ENCODE peak calls at places on chromosomes 1 and 21, in seven cellular contexts. One of them, this sample, is unnamed.

GRCh38 chr1:30618335-30618747 is 105.0 kb downstream of the MATN1 start:
- DNase-seq in stimulated activated CD4-positive, alpha-beta T cell treated with anti-CD3 and anti-CD28 coated beads, Interleukin-2, amount 100 ng/mL, for 24 hours: no peak
- DNase-seq in coronary artery: no peak
- DNase-seq in pons: no peak
- DNase-seq in anterior cingulate cortex: no peak
- DNase-seq in NCI-H1694: no peak
- DNase-seq in KG1: no peak
- DNase-seq in this sample: no peak

GRCh38 chr1:114167226-114167625 is 13.6 kb upstream of the SYT6 start:
- DNase-seq in anterior cingulate cortex: no peak
- DNase-seq in NCI-H1694: no peak
- DNase-seq in pons: no peak
- DNase-seq in KG1: no peak
- DNase-seq in stimulated activated CD4-positive, alpha-beta T cell treated with anti-CD3 and anti-CD28 coated beads, Interleukin-2, amount 100 ng/mL, for 24 hours: no peak
- DNase-seq in coronary artery: no peak
- DNase-seq in this sample: no peak

GRCh38 chr1:226967665-226968064 is 27.6 kb downstream of the COQ8A start:
- DNase-seq in pons: no peak
- DNase-seq in anterior cingulate cortex: no peak
- DNase-seq in coronary artery: no peak
- DNase-seq in KG1: no peak
- DNase-seq in stimulated activated CD4-positive, alpha-beta T cell treated with anti-CD3 and anti-CD28 coated beads, Interleukin-2, amount 100 ng/mL, for 24 hours: no peak
- DNase-seq in NCI-H1694: peak
- DNase-seq in this sample: no peak

GRCh38 chr1:229980009-229980408 is 87.0 kb upstream of the GALNT2 start:
- DNase-seq in NCI-H1694: no peak
- DNase-seq in coronary artery: no peak
- DNase-seq in pons: no peak
- DNase-seq in anterior cingulate cortex: no peak
- DNase-seq in KG1: no peak
- DNase-seq in stimulated activated CD4-positive, alpha-beta T cell treated with anti-CD3 and anti-CD28 coated beads, Interleukin-2, amount 100 ng/mL, for 24 hours: no peak
- DNase-seq in this sample: no peak

GRCh38 chr1:54356680-54357147 is 49.5 kb downstream of the SSBP3 start:
- DNase-seq in pons: no peak
- DNase-seq in NCI-H1694: no peak
- DNase-seq in stimulated activated CD4-positive, alpha-beta T cell treated with anti-CD3 and anti-CD28 coated beads, Interleukin-2, amount 100 ng/mL, for 24 hours: peak
- DNase-seq in KG1: no peak
- DNase-seq in anterior cingulate cortex: no peak
- DNase-seq in coronary artery: no peak
- DNase-seq in this sample: no peak

GRCh38 chr1:204079608-204079999 is 6.7 kb downstream of the SOX13 start:
- DNase-seq in coronary artery: no peak
- DNase-seq in KG1: no peak
- DNase-seq in stimulated activated CD4-positive, alpha-beta T cell treated with anti-CD3 and anti-CD28 coated beads, Interleukin-2, amount 100 ng/mL, for 24 hours: no peak
- DNase-seq in pons: no peak
- DNase-seq in NCI-H1694: no peak
- DNase-seq in anterior cingulate cortex: no peak
- DNase-seq in this sample: no peak

GRCh38 chr21:24658926-24659325 is 948.4 kb downstream of the MRPL39 start:
- DNase-seq in NCI-H1694: no peak
- DNase-seq in anterior cingulate cortex: no peak
- DNase-seq in KG1: no peak
- DNase-seq in pons: no peak
- DNase-seq in coronary artery: no peak
- DNase-seq in stimulated activated CD4-positive, alpha-beta T cell treated with anti-CD3 and anti-CD28 coated beads, Interleukin-2, amount 100 ng/mL, for 24 hours: no peak
- DNase-seq in this sample: no peak

GRCh38 chr1:230641900-230642262 is 400 bp upstream of the COG2 start:
- DNase-seq in anterior cingulate cortex: no peak
- DNase-seq in coronary artery: no peak
- DNase-seq in KG1: no peak
- DNase-seq in NCI-H1694: no peak
- DNase-seq in pons: no peak
- DNase-seq in stimulated activated CD4-positive, alpha-beta T cell treated with anti-CD3 and anti-CD28 coated beads, Interleukin-2, amount 100 ng/mL, for 24 hours: peak
- DNase-seq in this sample: no peak

GRCh38 chr1:92317836-92318493 is 19.1 kb downstream of the RPAP2 start:
- DNase-seq in anterior cingulate cortex: no peak
- DNase-seq in pons: no peak
- DNase-seq in coronary artery: no peak
- DNase-seq in NCI-H1694: no peak
- DNase-seq in KG1: no peak
- DNase-seq in stimulated activated CD4-positive, alpha-beta T cell treated with anti-CD3 and anti-CD28 coated beads, Interleukin-2, amount 100 ng/mL, for 24 hours: no peak
- DNase-seq in this sample: no peak